ENCODE peak calls at places on chromosomes 13 and 19, in five cellular contexts. J is thyroid gland; L is fibroblast of mammary gland; C is CD8-positive, alpha-beta T cell; O is astrocyte of the spinal cord. V is an unnamed sample.

GRCh38 chr13:110246530-110246929 is 60.4 kb downstream of the COL4A1 start:
- DNase-seq in L (peak; percentile 57), O (no peak), C (no peak), J (no peak), V (no peak)

GRCh38 chr19:55197531-55197930 is 11.8 kb downstream of the PTPRH start:
- DNase-seq in C (no peak), O (no peak), L (no peak), J (no peak), V (peak; percentile 43)

GRCh38 chr13:108322206-108322824 is 52.8 kb downstream of the TNFSF13B start:
- DNase-seq in C (no peak), J (no peak), L (peak; percentile 60), O (peak; percentile 47), V (peak; percentile 60)

GRCh38 chr19:14515501-14516047 is 2.6 kb downstream of the DNAJB1 start:
- DNase-seq in O (no peak), C (no peak), J (no peak), L (no peak), V (no peak)

GRCh38 chr19:45468803-45469131 is 971 bp downstream of the FOSB start:
- DNase-seq in J (no peak), O (no peak), L (peak; percentile 45), C (no peak), V (no peak)

GRCh38 chr13:39119422-39119821 is 81.2 kb downstream of the NHLRC3 start:
- DNase-seq in L (no peak), O (no peak), J (no peak), C (no peak), V (no peak)

GRCh38 chr19:54421169-54421516 is 5.9 kb downstream of the TTYH1 start:
- DNase-seq in L (no peak), J (no peak), O (no peak), C (no peak), V (no peak)

GRCh38 chr13:105918842-105919741 is 616.4 kb downstream of the EFNB2 start:
- DNase-seq in L (peak; percentile 83), O (peak; percentile 62), J (no peak), C (no peak), V (peak; percentile 57)

GRCh38 chr19:10514211-10515145 is 2.8 kb downstream of the S1PR5 start:
- DNase-seq in J (no peak), O (no peak), L (no peak), C (peak; percentile 46), V (no peak)

GRCh38 chr19:35154535-35155406 is at the start of gene FXYD5:
- DNase-seq in C (peak; percentile 76), J (no peak), O (peak; percentile 70), L (peak; percentile 80), V (peak; percentile 86)

GRCh38 chr19:23384858-23385257 is 10.4 kb downstream of the ZNF91 start:
- DNase-seq in J (no peak), C (no peak), L (no peak), O (no peak), V (no peak)

GRCh38 chr13:107799001-107799400 is 416.3 kb downstream of the LIG4 start:
- DNase-seq in L (no peak), J (no peak), C (no peak), O (no peak), V (peak; percentile 1)

GRCh38 chr13:102569488-102569887 is 27.3 kb upstream of the TPP2 start:
- DNase-seq in L (peak; percentile 78), J (no peak), O (no peak), C (no peak), V (peak; percentile 59)

GRCh38 chr13:112980441-112980840 is 11.4 kb downstream of the MCF2L start:
- DNase-seq in C (no peak), J (peak; percentile 69), O (no peak), L (no peak), V (no peak)

GRCh38 chr13:51895906-51896888 is 34.4 kb downstream of the CCDC70 start:
- DNase-seq in C (peak; percentile 30), L (peak; percentile 56), J (peak; percentile 63), O (peak; percentile 62), V (peak; percentile 71)

GRCh38 chr13:78598382-78598781 is 5.0 kb downstream of the POU4F1 start:
- DNase-seq in J (no peak), O (no peak), C (no peak), L (no peak), V (no peak)

GRCh38 chr19:17847538-17848366 is at the start of gene JAK3:
- DNase-seq in L (peak; percentile 51), O (peak; percentile 56), C (peak; percentile 90), J (no peak), V (peak; percentile 80)

GRCh38 chr19:38736413-38737280 is 7.6 kb downstream of the CAPN12 start:
- DNase-seq in L (peak; percentile 12), O (peak; percentile 30), J (peak; percentile 81), C (peak; percentile 63), V (no peak)

GRCh38 chr13:75864718-75865117 is 228.6 kb downstream of the LMO7 start:
- DNase-seq in L (peak; percentile 74), C (no peak), O (peak; percentile 61), J (no peak), V (peak; percentile 94)

GRCh38 chr13:98134901-98135300 is 8.0 kb upstream of the FARP1 start:
- DNase-seq in J (no peak), L (no peak), O (no peak), C (no peak), V (no peak)

GRCh38 chr19:46431824-46432223 is 3.1 kb upstream of the PNMA8C start:
- DNase-seq in J (no peak), O (no peak), C (no peak), L (no peak), V (no peak)

GRCh38 chr13:40549500-40550094 is 116.8 kb downstream of the FOXO1 start:
- DNase-seq in C (no peak), O (peak; percentile 30), J (no peak), L (peak; percentile 77), V (peak; percentile 40)

GRCh38 chr19:44024900-44025216 is 321 bp upstream of the ZNF222 start:
- DNase-seq in J (no peak), C (no peak), O (no peak), L (no peak), V (no peak)

GRCh38 chr19:18385675-18386542 is at the start of gene GDF15:
- DNase-seq in L (peak; percentile 84), J (peak; percentile 55), O (peak; percentile 86), C (no peak), V (peak; percentile 92)

GRCh38 chr13:36608474-36608873 is 65.3 kb upstream of the SERTM1 start:
- DNase-seq in L (no peak), C (no peak), J (no peak), O (no peak), V (no peak)

GRCh38 chr19:39270091-39270871 is 2.1 kb downstream of the IFNL2 start:
- DNase-seq in J (no peak), C (no peak), O (no peak), L (no peak), V (no peak)

GRCh38 chr13:99191900-99192399 is 8.7 kb upstream of the UBAC2 start:
- DNase-seq in L (peak; percentile 58), O (peak; percentile 32), J (peak; percentile 90), C (no peak), V (peak; percentile 11)

GRCh38 chr19:49014123-49014869 is 2.6 kb downstream of the LHB start:
- DNase-seq in L (peak; percentile 72), C (no peak), J (no peak), O (no peak), V (no peak)

GRCh38 chr19:13117176-13117771 is 734 bp upstream of the TRMT1 start:
- DNase-seq in O (no peak), L (no peak), C (no peak), J (no peak), V (no peak)

GRCh38 chr13:35530147-35530546 is 53.7 kb upstream of the MAB21L1 start:
- DNase-seq in J (no peak), C (no peak), O (no peak), L (no peak), V (no peak)

GRCh38 chr19:44576843-44577565 is 36.4 kb upstream of the IGSF23 start:
- DNase-seq in O (peak; percentile 32), L (peak; percentile 56), C (no peak), J (peak; percentile 32), V (peak; percentile 37)

GRCh38 chr19:18803550-18804138 is 12.5 kb upstream of the COMP start:
- DNase-seq in J (no peak), C (no peak), L (no peak), O (no peak), V (no peak)

GRCh38 chr19:58560007-58560887 is 1.8 kb upstream of the UBE2M start:
- DNase-seq in L (no peak), O (no peak), C (no peak), J (no peak), V (no peak)

GRCh38 chr19:27740396-27740795 is 1472.6 kb downstream of the UQCRFS1 start:
- DNase-seq in L (no peak), C (no peak), O (no peak), J (no peak), V (no peak)

GRCh38 chr19:36265064-36265463 is 50.2 kb downstream of the ZNF146 start:
- DNase-seq in O (no peak), C (no peak), L (no peak), J (no peak), V (no peak)

GRCh38 chr13:101150998-101151397 is 265.3 kb downstream of the NALCN start:
- DNase-seq in O (peak; percentile 40), J (peak; percentile 26), C (no peak), L (peak; percentile 26), V (peak; percentile 52)

GRCh38 chr13:110448230-110448629 is 113.3 kb downstream of the RAB20 start:
- DNase-seq in C (no peak), L (peak; percentile 84), J (no peak), O (peak; percentile 80), V (peak; percentile 49)

GRCh38 chr13:26037302-26037701 is 14.5 kb downstream of the SHISA2 start:
- DNase-seq in L (no peak), O (no peak), C (no peak), J (no peak), V (peak; percentile 28)
- TF ChIP-seq CTCF in L (peak; percentile 23), O (peak; percentile 64), C (peak; percentile 36), J (peak; percentile 45), V (peak; percentile 45)

GRCh38 chr13:76980075-76980718 is 11.7 kb upstream of the CLN5 start:
- DNase-seq in J (peak; percentile 70), L (peak; percentile 41), O (peak; percentile 46), C (peak; percentile 87), V (peak; percentile 53)
- H3K4me3 ChIP-seq in J (no peak overlapping the region), L (peak overlapping the region; percentile 33), O (peak overlapping the region; percentile 30), C (peak overlapping the region; percentile 21), V (peak overlapping the region; percentile 17)

GRCh38 chr19:21468791-21469190 is 36.6 kb upstream of the ZNF429 start:
- DNase-seq in L (no peak), C (no peak), J (no peak), O (no peak), V (no peak)

GRCh38 chr19:21472507-21472906 is 32.9 kb upstream of the ZNF429 start:
- DNase-seq in L (no peak), C (no peak), J (peak; percentile 67), O (no peak), V (no peak)

DNA sequence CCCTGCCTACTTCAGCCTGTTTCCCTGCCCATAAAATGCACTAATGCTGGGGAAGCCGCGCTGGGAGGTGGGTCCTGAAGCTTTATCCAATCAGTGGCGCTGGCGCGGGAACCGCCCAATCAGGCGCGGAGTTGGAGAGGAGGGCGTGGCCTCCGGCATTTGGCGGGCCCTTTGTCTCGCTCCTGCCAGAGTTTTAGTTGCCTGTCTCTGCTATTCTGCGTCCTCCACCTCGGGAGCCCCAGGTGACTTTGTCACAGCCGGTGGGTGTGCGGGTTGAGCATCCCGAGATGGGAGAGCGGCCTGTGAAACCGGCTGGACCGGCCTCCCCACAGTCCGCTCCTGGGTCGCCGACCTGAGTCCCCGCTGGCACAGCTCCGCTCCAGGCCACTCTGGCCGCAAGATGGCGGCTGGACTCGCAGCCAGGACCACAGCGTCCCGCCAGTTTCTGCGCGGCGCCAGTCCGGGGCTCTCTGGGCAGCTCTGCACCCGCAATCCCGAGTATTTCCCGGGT is 30.7 kb upstream of the ZNF429 start:
- DNase-seq in O (peak; percentile 65), J (peak; percentile 85), L (peak; percentile 33), C (peak; percentile 72), V (peak; percentile 48)
- TF ChIP-seq CTCF in O (no peak), J (no peak), L (no peak), C (no peak), V (no peak)

GRCh38 chr13:72255908-72256307 is 388.9 kb upstream of the DACH1 start:
- DNase-seq in L (peak; percentile 0), J (peak; percentile 40), O (peak; percentile 60), C (no peak), V (peak; percentile 1)
- H3K4me3 ChIP-seq in L (no peak overlapping the region), J (no peak overlapping the region), O (no peak overlapping the region), C (no peak overlapping the region), V (no peak overlapping the region)

V was measured in cardiac fibroblast.